ENCODE peak calls at places on chromosomes 7 and 10, in four cellular contexts. One of them, this sample, is unnamed.

GRCh38 chr7:94244760-94245159 is 149.9 kb upstream of the COL1A2 start:
- DNase-seq in SK-N-SH: no peak
- DNase-seq in HepG2: no peak
- DNase-seq in A549: no peak
- DNase-seq in this sample: no peak

GRCh38 chr10:128150551-128150950 is 24.3 kb upstream of the MKI67 start:
- DNase-seq in SK-N-SH: peak
- DNase-seq in HepG2: no peak
- DNase-seq in A549: no peak
- DNase-seq in this sample: peak

GRCh38 chr7:41425926-41426325 is 277.0 kb downstream of the INHBA start:
- DNase-seq in SK-N-SH: no peak
- DNase-seq in HepG2: no peak
- DNase-seq in A549: no peak
- DNase-seq in this sample: no peak

GRCh38 chr7:44051611-44052220 is 7.2 kb downstream of the DBNL start:
- DNase-seq in SK-N-SH: no peak
- DNase-seq in HepG2: no peak
- DNase-seq in A549: no peak
- DNase-seq in this sample: no peak

GRCh38 chr7:37277513-37277912 is 171.2 kb downstream of the ELMO1 start:
- DNase-seq in SK-N-SH: no peak
- DNase-seq in HepG2: no peak
- DNase-seq in A549: no peak
- DNase-seq in this sample: no peak

GRCh38 chr7:75813781-75814236 is at the start of gene CCL24:
- DNase-seq in SK-N-SH: no peak
- DNase-seq in HepG2: no peak
- DNase-seq in A549: no peak
- DNase-seq in this sample: no peak

GRCh38 chr10:51886438-51887068 is 187.2 kb upstream of the CSTF2T start:
- DNase-seq in SK-N-SH: no peak
- DNase-seq in HepG2: no peak
- DNase-seq in A549: no peak
- DNase-seq in this sample: no peak

GRCh38 chr10:118501171-118501570 is 94.3 kb downstream of the PRLHR start:
- DNase-seq in SK-N-SH: no peak
- DNase-seq in HepG2: no peak
- DNase-seq in A549: no peak
- DNase-seq in this sample: no peak

GRCh38 chr7:128398016-128398840 is 11.6 kb downstream of the IMPDH1 start:
- DNase-seq in SK-N-SH: peak
- DNase-seq in HepG2: no peak
- DNase-seq in A549: peak
- DNase-seq in this sample: peak

GRCh38 chr7:36128448-36129047 is 24.5 kb upstream of the EEPD1 start:
- DNase-seq in SK-N-SH: peak
- DNase-seq in HepG2: peak
- DNase-seq in A549: peak
- DNase-seq in this sample: peak

GRCh38 chr7:18770154-18770807 is 274.7 kb downstream of the HDAC9 start:
- DNase-seq in SK-N-SH: no peak
- DNase-seq in HepG2: no peak
- DNase-seq in A549: no peak
- DNase-seq in this sample: no peak

GRCh38 chr10:104811166-104811565 is 170.1 kb downstream of the SORCS3 start:
- DNase-seq in SK-N-SH: no peak
- DNase-seq in HepG2: no peak
- DNase-seq in A549: no peak
- DNase-seq in this sample: no peak

GRCh38 chr10:60295028-60295937 is 94.4 kb downstream of the ANK3 start:
- DNase-seq in SK-N-SH: no peak
- DNase-seq in HepG2: no peak
- DNase-seq in A549: no peak
- DNase-seq in this sample: no peak
- H3K4me3 ChIP-seq in SK-N-SH: no peak
- H3K4me3 ChIP-seq in HepG2: no peak
- H3K4me3 ChIP-seq in A549: no peak
- H3K4me3 ChIP-seq in this sample: no peak

GRCh38 chr10:88115406-88115805 is 252.0 kb downstream of the PTEN start:
- DNase-seq in SK-N-SH: no peak
- DNase-seq in HepG2: no peak
- DNase-seq in A549: no peak
- DNase-seq in this sample: no peak
- TF ChIP-seq REST in SK-N-SH: peak
- TF ChIP-seq REST in HepG2: no peak
- TF ChIP-seq REST in A549: no peak
- TF ChIP-seq REST in this sample: no peak

GRCh38 chr7:150379590-150380379 is 655 bp downstream of the ZNF775 start:
- DNase-seq in SK-N-SH: peak
- DNase-seq in HepG2: no peak
- DNase-seq in A549: peak
- DNase-seq in this sample: no peak

GRCh38 chr7:150380463-150380862 is 1.3 kb downstream of the ZNF775 start:
- DNase-seq in SK-N-SH: no peak
- DNase-seq in HepG2: no peak
- DNase-seq in A549: no peak
- DNase-seq in this sample: no peak

GRCh38 chr7:150381785-150382122 is 2.6 kb downstream of the ZNF775 start:
- DNase-seq in SK-N-SH: no peak
- DNase-seq in HepG2: no peak
- DNase-seq in A549: no peak
- DNase-seq in this sample: no peak

GRCh38 chr7:150382123-150382843 is 3.2 kb downstream of the ZNF775 start:
- DNase-seq in SK-N-SH: no peak
- DNase-seq in HepG2: no peak
- DNase-seq in A549: no peak
- DNase-seq in this sample: no peak

GRCh38 chr7:150381096-150381495 is 2.0 kb downstream of the ZNF775 start:
- DNase-seq in SK-N-SH: no peak
- DNase-seq in HepG2: no peak
- DNase-seq in A549: no peak
- DNase-seq in this sample: no peak
- H3K4me2 ChIP-seq in SK-N-SH: peak
- H3K4me2 ChIP-seq in HepG2: peak
- H3K4me2 ChIP-seq in A549: no peak
- H3K4me2 ChIP-seq in this sample: peak

GRCh38 chr7:100965051-100965722 is 4.2 kb upstream of the MUC12 start:
- DNase-seq in SK-N-SH: peak
- DNase-seq in HepG2: no peak
- DNase-seq in A549: no peak
- DNase-seq in this sample: peak
- H3K4me3 ChIP-seq in SK-N-SH: peak
- H3K4me3 ChIP-seq in HepG2: no peak
- H3K4me3 ChIP-seq in A549: peak
- H3K4me3 ChIP-seq in this sample: peak

DNA sequence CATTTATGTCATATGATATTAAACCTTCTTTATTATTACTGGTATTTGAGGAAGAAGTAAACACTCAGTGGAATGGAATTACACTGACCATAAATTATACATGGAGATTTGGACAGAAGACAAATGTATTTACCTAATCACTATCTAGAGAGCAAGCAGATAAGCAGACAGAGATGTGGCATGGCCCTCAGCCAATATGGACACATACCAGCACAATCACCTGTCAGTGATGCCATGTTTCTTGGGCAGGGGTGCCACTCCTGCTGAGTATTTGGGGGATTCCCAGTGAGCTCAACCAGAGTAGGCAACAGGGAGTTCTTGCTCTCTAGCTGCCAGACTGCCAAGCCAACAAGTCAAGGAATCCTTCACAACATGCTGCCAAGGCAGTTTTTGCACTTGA is 866.3 kb upstream of the LRRN3 start:
- DNase-seq in SK-N-SH: peak
- DNase-seq in HepG2: no peak
- DNase-seq in A549: no peak
- DNase-seq in this sample: no peak
- TF ChIP-seq REST in SK-N-SH: no peak
- TF ChIP-seq REST in HepG2: no peak
- TF ChIP-seq REST in A549: no peak
- TF ChIP-seq REST in this sample: no peak

GRCh38 chr10:62109532-62110293 is 158.9 kb downstream of the RTKN2 start:
- DNase-seq in SK-N-SH: no peak
- DNase-seq in HepG2: no peak
- DNase-seq in A549: no peak
- DNase-seq in this sample: no peak

GRCh38 chr10:62112325-62112724 is 156.3 kb downstream of the RTKN2 start:
- DNase-seq in SK-N-SH: no peak
- DNase-seq in HepG2: no peak
- DNase-seq in A549: no peak
- DNase-seq in this sample: no peak

GRCh38 chr10:62106929-62107519 is 161.6 kb downstream of the RTKN2 start:
- DNase-seq in SK-N-SH: no peak
- DNase-seq in HepG2: no peak
- DNase-seq in A549: no peak
- DNase-seq in this sample: no peak

GRCh38 chr10:62112963-62113362 is 155.7 kb downstream of the RTKN2 start:
- DNase-seq in SK-N-SH: no peak
- DNase-seq in HepG2: no peak
- DNase-seq in A549: no peak
- DNase-seq in this sample: no peak

DNA sequence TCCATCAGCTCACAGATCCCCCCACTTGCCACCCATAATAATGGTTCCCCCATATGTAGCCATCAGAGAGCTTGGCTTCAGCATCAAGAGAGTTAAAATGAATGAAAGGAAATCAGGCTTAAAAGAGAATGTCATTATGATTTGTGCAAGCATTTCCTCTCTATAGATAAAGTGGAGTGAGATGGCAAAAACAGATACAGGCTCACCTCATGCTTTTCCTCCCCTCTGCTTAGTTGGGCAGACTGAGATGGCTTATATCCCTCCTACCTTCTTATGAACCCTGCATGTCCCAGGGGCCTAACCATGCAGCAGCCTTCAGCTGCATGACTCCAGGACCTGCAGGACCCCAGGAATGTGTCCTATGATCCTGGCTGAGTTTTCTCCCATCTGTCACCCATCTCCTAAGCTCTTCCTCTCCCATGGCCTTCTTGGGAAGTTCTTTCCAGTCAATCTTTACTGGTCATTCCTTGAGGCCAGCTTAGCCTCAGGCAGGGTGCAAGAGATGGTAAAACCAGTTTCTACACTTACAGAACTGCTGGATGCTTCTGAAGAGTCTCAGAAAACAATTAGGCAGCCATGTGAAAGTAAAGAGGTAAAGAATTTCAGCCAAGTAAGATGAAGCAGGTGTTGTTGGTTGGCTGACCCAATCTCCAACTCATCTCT is 159.7 kb downstream of the RTKN2 start:
- DNase-seq in SK-N-SH: no peak
- DNase-seq in HepG2: no peak
- DNase-seq in A549: no peak
- DNase-seq in this sample: no peak
- H3K4me2 ChIP-seq in SK-N-SH: no peak
- H3K4me2 ChIP-seq in HepG2: no peak
- H3K4me2 ChIP-seq in A549: no peak
- H3K4me2 ChIP-seq in this sample: no peak

DNA sequence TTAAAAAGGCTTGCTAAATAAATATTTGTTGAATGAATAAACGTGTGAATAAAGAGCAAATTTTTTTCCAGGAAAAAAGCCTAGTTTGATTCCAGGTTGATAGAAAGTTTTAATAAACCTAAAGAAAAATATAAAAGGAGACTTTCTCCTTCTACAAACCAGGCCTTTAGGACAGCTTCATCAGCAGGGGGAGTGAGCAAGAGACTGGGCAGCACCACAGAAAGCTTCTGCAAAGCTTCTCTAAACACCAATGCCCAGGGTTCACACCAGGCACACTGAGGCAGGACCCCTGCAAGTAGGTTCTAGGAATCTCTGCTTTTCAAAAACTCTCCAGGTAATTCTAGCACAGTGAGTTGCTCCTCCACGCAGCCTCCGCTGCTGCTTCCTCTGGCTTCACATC is 66.4 kb upstream of the SEC61G start:
- DNase-seq in SK-N-SH: no peak
- DNase-seq in HepG2: no peak
- DNase-seq in A549: no peak
- DNase-seq in this sample: no peak
- H3K4me3 ChIP-seq in SK-N-SH: no peak
- H3K4me3 ChIP-seq in HepG2: no peak
- H3K4me3 ChIP-seq in A549: no peak
- H3K4me3 ChIP-seq in this sample: no peak

GRCh38 chr10:131220601-131221171 is 90.8 kb downstream of the TCERG1L start:
- DNase-seq in SK-N-SH: no peak
- DNase-seq in HepG2: no peak
- DNase-seq in A549: no peak
- DNase-seq in this sample: no peak

GRCh38 chr10:131219955-131220489 is 91.5 kb downstream of the TCERG1L start:
- DNase-seq in SK-N-SH: no peak
- DNase-seq in HepG2: no peak
- DNase-seq in A549: no peak
- DNase-seq in this sample: no peak

GRCh38 chr10:131222986-131223385 is 88.5 kb downstream of the TCERG1L start:
- DNase-seq in SK-N-SH: no peak
- DNase-seq in HepG2: no peak
- DNase-seq in A549: no peak
- DNase-seq in this sample: no peak

GRCh38 chr10:131223422-131223821 is 88.1 kb downstream of the TCERG1L start:
- DNase-seq in SK-N-SH: no peak
- DNase-seq in HepG2: no peak
- DNase-seq in A549: no peak
- DNase-seq in this sample: no peak

GRCh38 chr10:131221632-131222277 is 89.8 kb downstream of the TCERG1L start:
- DNase-seq in SK-N-SH: no peak
- DNase-seq in HepG2: no peak
- DNase-seq in A549: no peak
- DNase-seq in this sample: no peak
- TF ChIP-seq REST in SK-N-SH: no peak
- TF ChIP-seq REST in HepG2: no peak
- TF ChIP-seq REST in A549: no peak
- TF ChIP-seq REST in this sample: no peak

DNA sequence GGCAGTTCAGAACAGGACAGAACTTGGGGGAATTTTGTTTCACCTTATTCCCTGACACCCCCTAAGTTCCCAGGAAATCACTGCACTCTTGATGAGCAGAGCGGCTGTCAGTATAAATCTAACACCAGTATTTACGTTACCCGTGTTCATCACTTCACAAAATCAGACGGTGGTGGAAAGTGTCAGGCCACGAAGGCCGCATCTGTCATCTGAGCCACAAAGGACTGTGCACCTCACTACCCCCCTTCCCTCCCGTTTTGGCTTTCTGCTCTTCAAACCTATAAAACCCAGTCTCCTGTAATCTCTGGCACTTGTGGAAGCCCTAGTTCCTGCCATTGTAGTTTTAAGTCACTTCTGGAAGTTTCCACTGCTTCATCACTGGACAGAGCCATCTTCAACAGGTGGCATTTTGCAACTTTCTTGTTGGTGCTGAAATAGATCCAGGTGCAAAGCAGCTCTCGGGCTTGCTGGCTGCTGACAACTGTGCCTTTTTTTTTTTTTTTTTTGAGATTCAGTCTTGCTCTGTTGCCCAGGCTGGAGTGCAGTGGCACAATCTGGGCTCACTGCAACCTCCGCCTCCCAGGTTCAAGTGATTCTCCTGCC is 9.5 kb downstream of the ZFAND2A start:
- DNase-seq in SK-N-SH: no peak
- DNase-seq in HepG2: no peak
- DNase-seq in A549: no peak
- DNase-seq in this sample: no peak
- H3K4me2 ChIP-seq in SK-N-SH: no peak
- H3K4me2 ChIP-seq in HepG2: no peak
- H3K4me2 ChIP-seq in A549: no peak
- H3K4me2 ChIP-seq in this sample: no peak

GRCh38 chr10:80394358-80394916 is 13.9 kb upstream of the PRXL2A start:
- DNase-seq in SK-N-SH: no peak
- DNase-seq in HepG2: no peak
- DNase-seq in A549: no peak
- DNase-seq in this sample: no peak
- H3K4me3 ChIP-seq in SK-N-SH: no peak
- H3K4me3 ChIP-seq in HepG2: no peak
- H3K4me3 ChIP-seq in A549: no peak
- H3K4me3 ChIP-seq in this sample: no peak

This sample was measured in GM23338.